ENCODE peak calls at places on chromosomes 11 and 22, in nine cellular contexts. W, A, B, K, P, V, C, O and X are unnamed samples.
A peak's percentile ranks its signal among the peaks of the same experiment; 100 is the strongest.

GRCh38 chr11:78742430-78742829 is 167.8 kb upstream of the NARS2 start:
- DNase-seq in C (peak; percentile 89), A (no peak), O (no peak), W (no peak), V (peak; percentile 26), P (peak; percentile 86), K (no peak), B (no peak), X (peak; percentile 81)

GRCh38 chr11:45899086-45899447 is 8.0 kb downstream of the FREY1 start:
- DNase-seq in P (no peak), W (no peak), B (no peak), A (no peak), K (no peak), O (no peak), C (no peak), V (no peak), X (no peak)

GRCh38 chr22:23289851-23290724 is 109.8 kb downstream of the BCR start:
- DNase-seq in V (no peak), A (no peak), W (peak; percentile 78), P (peak; percentile 47), O (peak; percentile 66), B (peak; percentile 85), K (peak; percentile 65), C (peak; percentile 36), X (peak; percentile 64)

GRCh38 chr11:78319453-78319955 is 98.1 kb downstream of the GAB2 start:
- DNase-seq in A (no peak), C (peak; percentile 37), V (peak; percentile 7), W (no peak), P (no peak), K (no peak), O (no peak), B (no peak), X (no peak)

GRCh38 chr11:129691154-129691553 is 124.5 kb upstream of the TMEM45B start:
- DNase-seq in V (no peak), A (no peak), B (no peak), W (no peak), P (no peak), C (no peak), K (no peak), O (no peak), X (no peak)

GRCh38 chr22:46881373-46882118 is 119.1 kb downstream of the TBC1D22A start:
- DNase-seq in P (peak; percentile 70), C (peak; percentile 40), O (no peak), V (no peak), A (no peak), B (no peak), W (no peak), K (no peak), X (no peak)

GRCh38 chr11:9210224-9210921 is 54.8 kb downstream of the DENND5A start:
- DNase-seq in K (no peak), O (no peak), V (no peak), C (no peak), W (peak; percentile 19), P (no peak), A (no peak), B (no peak), X (no peak)

GRCh38 chr11:60762851-60763691 is 6.4 kb downstream of the MS4A15 start:
- DNase-seq in A (no peak), B (no peak), K (no peak), P (no peak), C (peak; percentile 13), O (no peak), V (no peak), W (peak; percentile 41), X (peak; percentile 79)

GRCh38 chr11:118264568-118265470 is 722 bp upstream of the MPZL2 start:
- DNase-seq in B (no peak), A (no peak), V (no peak), C (no peak), O (no peak), K (no peak), P (no peak), W (no peak), X (no peak)

GRCh38 chr11:72773696-72774095 is 20.2 kb downstream of the STARD10 start:
- DNase-seq in W (no peak), O (no peak), V (no peak), K (no peak), B (no peak), P (no peak), C (no peak), A (no peak), X (no peak)

GRCh38 chr11:38163526-38163925 is 1565.5 kb upstream of the RAG2 start:
- DNase-seq in A (no peak), B (no peak), V (no peak), K (no peak), O (no peak), C (no peak), P (no peak), W (no peak), X (no peak)